ENCODE peak calls at places on chromosomes 16 and 17, in four cellular contexts. One of them, this sample, is unnamed.

GRCh38 chr16:55494994-55495421 is 13.9 kb upstream of the LPCAT2 start:
- DNase-seq in omental fat pad: no peak
- DNase-seq in tibial artery: peak
- DNase-seq in Peyer's patch: no peak
- DNase-seq in this sample: no peak

GRCh38 chr17:71334041-71334781 is 786.6 kb upstream of the SOX9 start:
- DNase-seq in omental fat pad: no peak
- DNase-seq in tibial artery: no peak
- DNase-seq in Peyer's patch: no peak
- DNase-seq in this sample: no peak

GRCh38 chr16:11674818-11675560 is 6.7 kb downstream of the SNN start:
- DNase-seq in omental fat pad: no peak
- DNase-seq in tibial artery: no peak
- DNase-seq in Peyer's patch: no peak
- DNase-seq in this sample: no peak

GRCh38 chr17:82917656-82918345 is 78.0 kb upstream of the ZNF750 start:
- DNase-seq in omental fat pad: no peak
- DNase-seq in tibial artery: no peak
- DNase-seq in Peyer's patch: no peak
- DNase-seq in this sample: no peak

GRCh38 chr17:3546997-3547396 is 10.6 kb downstream of the TRPV3 start:
- DNase-seq in omental fat pad: no peak
- DNase-seq in tibial artery: no peak
- DNase-seq in Peyer's patch: no peak
- DNase-seq in this sample: no peak

GRCh38 chr16:3961449-3961849 is 80.9 kb upstream of the CREBBP start:
- DNase-seq in omental fat pad: no peak
- DNase-seq in tibial artery: no peak
- DNase-seq in Peyer's patch: no peak
- DNase-seq in this sample: no peak

GRCh38 chr17:34305606-34306005 is 13.6 kb upstream of the CCL8 start:
- DNase-seq in omental fat pad: no peak
- DNase-seq in tibial artery: no peak
- DNase-seq in Peyer's patch: no peak
- DNase-seq in this sample: no peak

GRCh38 chr17:76270127-76270592 is 5.0 kb downstream of the UBALD2 start:
- DNase-seq in omental fat pad: no peak
- DNase-seq in tibial artery: no peak
- DNase-seq in Peyer's patch: no peak
- DNase-seq in this sample: no peak

GRCh38 chr16:29710227-29711219 is 31.5 kb downstream of the QPRT start:
- DNase-seq in omental fat pad: no peak
- DNase-seq in tibial artery: no peak
- DNase-seq in Peyer's patch: peak
- DNase-seq in this sample: no peak

GRCh38 chr16:57194512-57194911 is 8.4 kb downstream of the RSPRY1 start:
- DNase-seq in omental fat pad: no peak
- DNase-seq in tibial artery: no peak
- DNase-seq in Peyer's patch: no peak
- DNase-seq in this sample: no peak

GRCh38 chr16:8380311-8380710 is 210.0 kb downstream of the TMEM114 start:
- DNase-seq in omental fat pad: no peak
- DNase-seq in tibial artery: no peak
- DNase-seq in Peyer's patch: no peak
- DNase-seq in this sample: no peak

GRCh38 chr16:83002351-83003334 is 375.9 kb downstream of the CDH13 start:
- DNase-seq in omental fat pad: no peak
- DNase-seq in tibial artery: no peak
- DNase-seq in Peyer's patch: no peak
- DNase-seq in this sample: no peak

GRCh38 chr17:72004476-72005331 is 116.1 kb upstream of the SOX9 start:
- DNase-seq in omental fat pad: no peak
- DNase-seq in tibial artery: no peak
- DNase-seq in Peyer's patch: no peak
- DNase-seq in this sample: no peak

GRCh38 chr17:30239089-30239462 is 3.6 kb upstream of the SLC6A4 start:
- DNase-seq in omental fat pad: no peak
- DNase-seq in tibial artery: no peak
- DNase-seq in Peyer's patch: no peak
- DNase-seq in this sample: no peak

GRCh38 chr17:21375757-21376584 is at the start of gene KCNJ12:
- DNase-seq in omental fat pad: no peak
- DNase-seq in tibial artery: no peak
- DNase-seq in Peyer's patch: no peak
- DNase-seq in this sample: no peak

GRCh38 chr17:65078441-65079160 is 22.1 kb upstream of the GNA13 start:
- DNase-seq in omental fat pad: no peak
- DNase-seq in tibial artery: no peak
- DNase-seq in Peyer's patch: no peak
- DNase-seq in this sample: no peak

GRCh38 chr16:10088380-10088793 is 93.8 kb downstream of the GRIN2A start:
- DNase-seq in omental fat pad: no peak
- DNase-seq in tibial artery: peak
- DNase-seq in Peyer's patch: no peak
- DNase-seq in this sample: no peak

GRCh38 chr16:75238853-75239371 is 12.5 kb downstream of the BCAR1 start:
- DNase-seq in omental fat pad: no peak
- DNase-seq in tibial artery: peak
- DNase-seq in Peyer's patch: no peak
- DNase-seq in this sample: no peak

GRCh38 chr17:78731904-78732303 is 50.2 kb downstream of the CYTH1 start:
- DNase-seq in omental fat pad: no peak
- DNase-seq in tibial artery: no peak
- DNase-seq in Peyer's patch: no peak
- DNase-seq in this sample: no peak

GRCh38 chr17:66169839-66170238 is 22.1 kb downstream of the CEP112 start:
- DNase-seq in omental fat pad: no peak
- DNase-seq in tibial artery: no peak
- DNase-seq in Peyer's patch: no peak
- DNase-seq in this sample: no peak

GRCh38 chr17:20930065-20930760 is 112.6 kb downstream of the USP22 start:
- DNase-seq in omental fat pad: no peak
- DNase-seq in tibial artery: no peak
- DNase-seq in Peyer's patch: no peak
- DNase-seq in this sample: no peak

GRCh38 chr16:83245061-83245460 is 562.7 kb upstream of the HSBP1 start:
- DNase-seq in omental fat pad: no peak
- DNase-seq in tibial artery: no peak
- DNase-seq in Peyer's patch: no peak
- DNase-seq in this sample: no peak

GRCh38 chr16:14249291-14250032 is 178.3 kb downstream of the MRTFB start:
- DNase-seq in omental fat pad: no peak
- DNase-seq in tibial artery: peak
- DNase-seq in Peyer's patch: peak
- DNase-seq in this sample: no peak

GRCh38 chr17:10036511-10037061 is 131.5 kb upstream of the RCVRN start:
- DNase-seq in omental fat pad: no peak
- DNase-seq in tibial artery: peak
- DNase-seq in Peyer's patch: no peak
- DNase-seq in this sample: no peak

GRCh38 chr16:57092786-57093301 is 461 bp downstream of the CPNE2 start:
- DNase-seq in omental fat pad: peak
- DNase-seq in tibial artery: no peak
- DNase-seq in Peyer's patch: peak
- DNase-seq in this sample: no peak

GRCh38 chr17:65662166-65662565 is 100.7 kb upstream of the AXIN2 start:
- DNase-seq in omental fat pad: no peak
- DNase-seq in tibial artery: no peak
- DNase-seq in Peyer's patch: no peak
- DNase-seq in this sample: no peak

GRCh38 chr17:34579979-34580684 is 750 bp downstream of the TMEM132E start:
- DNase-seq in omental fat pad: no peak
- DNase-seq in tibial artery: no peak
- DNase-seq in Peyer's patch: no peak
- DNase-seq in this sample: no peak

GRCh38 chr17:8781784-8782575 is 17.2 kb downstream of the MFSD6L start:
- DNase-seq in omental fat pad: no peak
- DNase-seq in tibial artery: no peak
- DNase-seq in Peyer's patch: no peak
- DNase-seq in this sample: no peak

GRCh38 chr16:89582614-89583196 is 7.1 kb downstream of the CPNE7 start:
- DNase-seq in omental fat pad: no peak
- DNase-seq in tibial artery: no peak
- DNase-seq in Peyer's patch: no peak
- DNase-seq in this sample: no peak

GRCh38 chr17:50708050-50709000 is 611 bp upstream of the ANKRD40 start:
- DNase-seq in omental fat pad: no peak
- DNase-seq in tibial artery: no peak
- DNase-seq in Peyer's patch: no peak
- DNase-seq in this sample: no peak

GRCh38 chr16:79786389-79786788 is 185.9 kb upstream of the MAF start:
- DNase-seq in omental fat pad: no peak
- DNase-seq in tibial artery: no peak
- DNase-seq in Peyer's patch: no peak
- DNase-seq in this sample: no peak

GRCh38 chr16:89183975-89184684 is 12.6 kb downstream of the CDH15 start:
- DNase-seq in omental fat pad: no peak
- DNase-seq in tibial artery: no peak
- DNase-seq in Peyer's patch: no peak
- DNase-seq in this sample: no peak

GRCh38 chr17:45342871-45343526 is 26.2 kb upstream of the MAP3K14 start:
- DNase-seq in omental fat pad: no peak
- DNase-seq in tibial artery: no peak
- DNase-seq in Peyer's patch: peak
- DNase-seq in this sample: no peak

GRCh38 chr16:81939164-81940067 is 71.9 kb downstream of the SDR42E1 start:
- DNase-seq in omental fat pad: no peak
- DNase-seq in tibial artery: no peak
- DNase-seq in Peyer's patch: no peak
- DNase-seq in this sample: no peak

GRCh38 chr17:3739422-3740124 is 15.9 kb downstream of the HASPIN start:
- DNase-seq in omental fat pad: no peak
- DNase-seq in tibial artery: no peak
- DNase-seq in Peyer's patch: no peak
- DNase-seq in this sample: no peak

GRCh38 chr17:77425791-77426641 is 285.2 kb downstream of the SEC14L1 start:
- DNase-seq in omental fat pad: no peak
- DNase-seq in tibial artery: no peak
- DNase-seq in Peyer's patch: peak
- DNase-seq in this sample: no peak

GRCh38 chr16:73054131-73054496 is 6.2 kb upstream of the ZFHX3 start:
- DNase-seq in omental fat pad: no peak
- DNase-seq in tibial artery: no peak
- DNase-seq in Peyer's patch: no peak
- DNase-seq in this sample: no peak
- TF ChIP-seq CTCF in omental fat pad: no peak
- TF ChIP-seq CTCF in tibial artery: no peak
- TF ChIP-seq CTCF in Peyer's patch: no peak
- TF ChIP-seq CTCF in this sample: peak

GRCh38 chr17:55053855-55054254 is 85.3 kb downstream of the STXBP4 start:
- DNase-seq in omental fat pad: no peak
- DNase-seq in tibial artery: no peak
- DNase-seq in Peyer's patch: no peak
- DNase-seq in this sample: no peak
- TF ChIP-seq CTCF in omental fat pad: no peak
- TF ChIP-seq CTCF in tibial artery: peak
- TF ChIP-seq CTCF in Peyer's patch: peak
- TF ChIP-seq CTCF in this sample: peak

GRCh38 chr17:74008196-74008595 is 195.3 kb upstream of the RPL38 start:
- DNase-seq in omental fat pad: no peak
- DNase-seq in tibial artery: no peak
- DNase-seq in Peyer's patch: no peak
- DNase-seq in this sample: no peak
- TF ChIP-seq CTCF in omental fat pad: no peak
- TF ChIP-seq CTCF in tibial artery: no peak
- TF ChIP-seq CTCF in Peyer's patch: no peak
- TF ChIP-seq CTCF in this sample: peak

GRCh38 chr17:14200354-14200753 is 36.3 kb downstream of the CDRT15 start:
- DNase-seq in omental fat pad: no peak
- DNase-seq in tibial artery: no peak
- DNase-seq in Peyer's patch: no peak
- DNase-seq in this sample: no peak

GRCh38 chr17:14198575-14198974 is 38.1 kb downstream of the CDRT15 start:
- DNase-seq in omental fat pad: no peak
- DNase-seq in tibial artery: no peak
- DNase-seq in Peyer's patch: no peak
- DNase-seq in this sample: no peak

GRCh38 chr17:14198013-14198412 is 38.6 kb downstream of the CDRT15 start:
- DNase-seq in omental fat pad: no peak
- DNase-seq in tibial artery: no peak
- DNase-seq in Peyer's patch: no peak
- DNase-seq in this sample: no peak

GRCh38 chr17:14197582-14197981 is 39.1 kb downstream of the CDRT15 start:
- DNase-seq in omental fat pad: no peak
- DNase-seq in tibial artery: no peak
- DNase-seq in Peyer's patch: peak
- DNase-seq in this sample: no peak

GRCh38 chr17:14196337-14196997 is 40.2 kb downstream of the CDRT15 start:
- DNase-seq in omental fat pad: no peak
- DNase-seq in tibial artery: no peak
- DNase-seq in Peyer's patch: no peak
- DNase-seq in this sample: no peak
- TF ChIP-seq CTCF in omental fat pad: no peak
- TF ChIP-seq CTCF in tibial artery: no peak
- TF ChIP-seq CTCF in Peyer's patch: no peak
- TF ChIP-seq CTCF in this sample: peak

DNA sequence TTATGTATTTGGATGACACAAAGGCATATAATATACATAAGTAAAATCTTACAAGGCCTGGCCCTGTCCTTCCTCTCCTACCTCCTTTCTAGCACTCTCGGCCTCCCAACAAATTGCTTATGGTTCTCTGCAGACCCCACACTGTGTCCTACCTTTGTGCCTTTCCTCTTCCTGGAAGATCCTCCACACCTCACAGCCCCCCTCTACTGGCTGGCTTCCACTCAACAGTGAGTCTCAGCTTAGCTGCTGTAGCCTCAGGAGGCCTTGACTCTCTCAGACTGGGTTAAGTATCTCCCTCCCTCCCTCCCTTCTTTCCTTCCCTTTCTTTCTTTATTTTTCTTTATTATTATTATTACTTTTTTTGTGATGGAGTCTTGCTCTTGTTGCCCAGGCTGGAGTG is 8.3 kb upstream of the SLC52A1 start:
- DNase-seq in omental fat pad: no peak
- DNase-seq in tibial artery: no peak
- DNase-seq in Peyer's patch: no peak
- DNase-seq in this sample: no peak
- TF ChIP-seq CTCF in omental fat pad: no peak
- TF ChIP-seq CTCF in tibial artery: no peak
- TF ChIP-seq CTCF in Peyer's patch: no peak
- TF ChIP-seq CTCF in this sample: no peak

This sample was measured in type B pancreatic cell.